ENCODE peak calls at places on chromosomes 13 and 19, in four cellular contexts. E is CD4-positive, CD25-positive, alpha-beta regulatory T cell; M is GM23338; A is AG04450. D is an unnamed sample. For H3K27me3, the result is how much of the 10 kb centered on the place peaks cover.

GRCh38 chr13:34064456-34065205 is 246.7 kb downstream of the RFC3 start:
- DNase-seq in E (no peak), M (no peak), A (no peak), D (no peak)

GRCh38 chr13:60759499-60759898 is 362.5 kb downstream of the TDRD3 start:
- DNase-seq in E (no peak), M (peak), A (no peak), D (peak)

GRCh38 chr13:21518617-21519144 is 59.6 kb upstream of the ZDHHC20 start:
- DNase-seq in E (no peak), M (no peak), A (no peak), D (no peak)

GRCh38 chr13:23845309-23845708 is 43.9 kb downstream of the MIPEP start:
- DNase-seq in E (no peak), M (no peak), A (no peak), D (no peak)

GRCh38 chr13:23701646-23702045 is 131.4 kb downstream of the TNFRSF19 start:
- DNase-seq in E (no peak), M (no peak), A (no peak), D (no peak)

GRCh38 chr13:37889102-37889501 is 19.5 kb upstream of the TRPC4 start:
- DNase-seq in E (no peak), M (no peak), A (no peak), D (no peak)

GRCh38 chr19:18520848-18521691 is 800 bp downstream of the ELL start:
- DNase-seq in E (no peak), M (peak), A (no peak), D (no peak)

GRCh38 chr13:40271931-40272775 is 394.3 kb downstream of the FOXO1 start:
- DNase-seq in E (no peak), M (no peak), A (no peak), D (no peak)

GRCh38 chr19:42295831-42296525 is 6.0 kb upstream of the PRR19 start:
- DNase-seq in E (peak), M (peak), A (no peak), D (no peak)

GRCh38 chr13:74187564-74187963 is 53.4 kb upstream of the KLF12 start:
- DNase-seq in E (no peak), M (no peak), A (no peak), D (peak)

GRCh38 chr13:66617786-66618185 is 612.4 kb downstream of the PCDH9 start:
- DNase-seq in E (no peak), M (peak), A (no peak), D (no peak)

GRCh38 chr13:86324191-86324590 is 525.0 kb upstream of the SLITRK6 start:
- DNase-seq in E (no peak), M (no peak), A (no peak), D (peak)

GRCh38 chr19:38228005-38228377 is 4.0 kb upstream of the DPF1 start:
- DNase-seq in E (no peak), M (peak), A (no peak), D (no peak)
- H3K27me3 ChIP-seq in E (under half), M (under half), A (under half), D (under half)

GRCh38 chr13:44101347-44102083 is 221.8 kb downstream of the LACC1 start:
- DNase-seq in E (no peak), M (no peak), A (no peak), D (no peak)
- H3K27me3 ChIP-seq in E (under half), M (under half), A (under half), D (under half)

DNA sequence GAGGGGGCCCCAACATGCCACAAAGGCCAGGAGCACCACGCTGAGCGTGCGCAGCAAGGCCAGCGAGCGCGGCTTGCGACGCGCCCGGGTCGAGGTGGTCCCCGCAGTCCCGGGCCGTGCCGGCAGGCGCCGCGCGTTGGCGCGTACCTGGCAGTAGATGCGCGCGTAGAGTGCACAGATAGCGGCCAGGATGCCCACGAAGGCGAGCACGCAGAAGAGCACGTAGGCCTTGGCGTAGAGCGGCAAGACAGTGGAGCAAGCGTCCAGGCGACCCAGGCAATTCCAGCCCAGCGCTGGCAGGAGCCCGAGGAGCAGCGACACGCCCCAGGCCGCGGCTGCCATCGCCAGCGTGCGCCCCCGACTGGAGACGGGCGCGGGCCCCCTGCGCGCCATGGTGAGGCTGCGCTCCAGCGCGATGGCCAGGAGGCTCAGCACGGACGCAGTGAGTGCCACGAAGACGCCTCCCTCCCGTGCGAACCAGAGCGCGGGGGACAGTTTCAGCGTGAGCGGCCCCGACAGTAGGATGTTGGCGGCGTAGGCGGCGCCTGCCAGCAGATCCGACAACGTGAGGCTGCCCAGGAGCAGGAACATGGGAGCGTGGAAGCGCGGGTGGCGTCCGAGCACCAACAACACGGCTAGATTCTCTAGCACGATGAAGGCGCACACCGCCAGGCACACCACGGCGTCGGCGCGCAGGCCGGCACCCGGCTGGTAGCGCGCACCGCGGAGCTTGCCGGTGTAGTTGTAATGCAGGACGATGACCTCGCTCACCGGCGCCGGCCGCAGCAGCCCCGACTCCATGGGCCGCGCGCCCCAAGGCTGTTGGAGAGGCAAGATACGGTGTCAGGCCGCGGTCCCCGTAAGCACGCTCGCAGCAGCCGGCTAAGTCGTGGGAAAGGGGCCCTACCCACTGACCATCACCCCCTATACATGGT is 2.8 kb downstream of the S1PR5 start:
- DNase-seq in E (no peak), M (peak), A (no peak), D (no peak)
- H3K27me3 ChIP-seq in E (under half), M (half or more), A (half or more), D (half or more)

GRCh38 chr13:83881917-83882625 is at the start of gene SLITRK1:
- DNase-seq in E (peak), M (peak), A (peak), D (peak)

GRCh38 chr13:83881031-83881727 is 1.1 kb downstream of the SLITRK1 start:
- DNase-seq in E (no peak), M (peak), A (no peak), D (no peak)

GRCh38 chr13:83884141-83884540 is 1.9 kb upstream of the SLITRK1 start:
- DNase-seq in E (no peak), M (no peak), A (no peak), D (no peak)

GRCh38 chr13:83882626-83882959 is 319 bp upstream of the SLITRK1 start:
- DNase-seq in E (no peak), M (no peak), A (no peak), D (no peak)

GRCh38 chr13:83883061-83883523 is 818 bp upstream of the SLITRK1 start:
- DNase-seq in E (no peak), M (peak), A (no peak), D (no peak)
- H3K27me3 ChIP-seq in E (under half), M (half or more), A (under half), D (under half)

GRCh38 chr19:917323-918151 is at the start of gene KISS1R:
- DNase-seq in E (no peak), M (peak), A (no peak), D (no peak)

GRCh38 chr19:918481-919156 is 1.5 kb downstream of the KISS1R start:
- DNase-seq in E (no peak), M (peak), A (no peak), D (no peak)

GRCh38 chr19:918152-918437 is 962 bp downstream of the KISS1R start:
- DNase-seq in E (no peak), M (no peak), A (no peak), D (no peak)

GRCh38 chr19:919157-920050 is 2.3 kb downstream of the KISS1R start:
- DNase-seq in E (no peak), M (peak), A (no peak), D (no peak)

DNA sequence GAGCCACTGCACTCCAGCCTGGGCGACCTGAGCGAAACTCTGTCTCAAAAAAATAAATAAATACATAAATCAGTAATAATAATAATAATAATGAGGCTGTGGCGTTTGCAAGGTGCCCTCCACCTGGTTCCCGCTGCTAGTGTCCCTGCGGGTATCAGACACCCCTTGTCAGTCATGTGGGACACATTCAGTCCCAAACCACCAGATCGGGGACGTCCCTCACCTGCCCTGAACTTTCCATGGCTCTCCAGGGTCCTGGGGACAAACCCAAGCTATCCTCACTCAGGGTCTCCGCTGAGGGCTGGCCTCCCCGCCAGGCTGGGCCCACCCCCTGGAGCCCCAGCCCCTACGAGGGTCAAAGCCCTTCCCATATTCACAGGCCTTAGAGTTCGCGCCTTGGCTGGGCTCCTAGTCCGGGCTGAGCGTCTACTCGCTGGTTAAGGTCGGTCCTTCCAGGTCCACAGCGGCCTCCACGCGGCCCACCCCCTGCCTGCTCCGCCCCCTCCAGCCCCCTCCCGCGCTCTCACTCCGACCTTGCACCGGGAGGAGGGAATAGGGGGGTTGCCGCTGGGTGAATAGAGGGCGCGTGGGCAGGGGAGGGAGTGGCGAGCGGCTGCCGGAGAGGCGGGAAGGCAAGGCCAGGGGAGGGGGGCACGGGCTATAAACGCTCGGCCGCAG is 349 bp upstream of the KISS1R start:
- DNase-seq in E (no peak), M (peak), A (no peak), D (no peak)
- H3K27me3 ChIP-seq in E (under half), M (half or more), A (under half), D (under half)

DNA sequence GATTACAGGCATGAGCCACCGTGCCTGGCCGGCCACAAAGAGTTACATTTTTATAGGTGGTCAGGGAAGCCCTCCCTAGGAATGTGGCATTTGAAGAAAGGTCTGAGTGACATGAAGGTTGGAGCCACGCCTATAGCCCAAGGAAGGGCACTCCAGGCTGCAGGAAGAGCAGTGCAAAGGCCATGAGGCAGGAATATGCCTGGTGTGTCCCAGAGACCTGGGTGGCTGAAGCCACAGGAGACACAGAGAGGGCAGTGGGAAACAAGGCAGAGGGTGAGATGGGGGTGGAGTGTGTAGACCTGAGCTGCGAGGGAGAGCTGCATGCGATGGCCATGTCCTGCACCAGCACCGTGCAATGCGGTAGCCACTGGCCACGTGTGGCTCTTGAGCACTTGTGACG is 4.9 kb downstream of the PNMA8B start:
- DNase-seq in E (no peak), M (no peak), A (no peak), D (no peak)
- H3K27me3 ChIP-seq in E (under half), M (half or more), A (half or more), D (under half)

GRCh38 chr19:926595-927043 is 784 bp downstream of the ARID3A start:
- DNase-seq in E (no peak), M (peak), A (no peak), D (no peak)
- H3K27me3 ChIP-seq in E (under half), M (under half), A (under half), D (under half)

GRCh38 chr19:30222993-30223865 is 149.0 kb upstream of the ZNF536 start:
- DNase-seq in E (no peak), M (peak), A (no peak), D (no peak)
- H3K27me3 ChIP-seq in E (under half), M (half or more), A (under half), D (under half)

D was measured in kidney epithelial cell.